ENCODE peak calls at places on chromosomes 6 and 20, in five cellular contexts. Y is IMR-90; C is NT2/D1; E is pancreas; W is CD4-positive, alpha-beta memory T cell. N is an unnamed sample.

GRCh38 chr6:1763411-1763810 is 153.7 kb downstream of the FOXC1 start:
- DNase-seq in Y (no peak), C (no peak), E (no peak), W (no peak), N (no peak)

GRCh38 chr20:37995856-37996625 is 37.2 kb downstream of the TTI1 start:
- DNase-seq in W (no peak), C (no peak), E (no peak), Y (no peak), N (no peak)

GRCh38 chr6:14622878-14623542 is 505.4 kb downstream of the CD83 start:
- DNase-seq in C (no peak), W (no peak), Y (peak; percentile 15), E (no peak), N (no peak)

GRCh38 chr20:6959900-6960312 is 192.4 kb downstream of the BMP2 start:
- DNase-seq in C (no peak), W (no peak), Y (no peak), E (no peak), N (no peak)

GRCh38 chr20:47663354-47664067 is 121.8 kb downstream of the SULF2 start:
- DNase-seq in Y (peak; percentile 70), E (peak; percentile 53), C (peak; percentile 82), W (peak; percentile 62), N (peak; percentile 47)

GRCh38 chr6:37473364-37474095 is 26.2 kb downstream of the CCDC167 start:
- DNase-seq in C (no peak), Y (peak; percentile 33), E (no peak), W (no peak), N (no peak)

GRCh38 chr20:50580016-50580747 is 70.0 kb downstream of the PTPN1 start:
- DNase-seq in W (no peak), Y (peak; percentile 41), E (peak; percentile 34), C (peak; percentile 30), N (peak; percentile 35)

GRCh38 chr6:32192608-32193039 is at the start of gene GPSM3:
- DNase-seq in E (peak; percentile 54), C (no peak), W (peak; percentile 61), Y (peak; percentile 36), N (peak; percentile 44)

GRCh38 chr6:163760860-163761259 is 346.3 kb downstream of the QKI start:
- DNase-seq in E (no peak), W (no peak), Y (no peak), C (no peak), N (no peak)

GRCh38 chr6:159416891-159417540 is 247.8 kb downstream of the FNDC1 start:
- DNase-seq in Y (no peak), W (no peak), C (no peak), E (no peak), N (no peak)

GRCh38 chr20:17822039-17822438 is 122.3 kb downstream of the BANF2 start:
- DNase-seq in E (peak; percentile 83), C (no peak), Y (peak; percentile 72), W (no peak), N (no peak)

GRCh38 chr20:34948030-34948429 is 7.6 kb downstream of the GSS start:
- DNase-seq in W (no peak), E (no peak), Y (peak; percentile 92), C (no peak), N (no peak)

GRCh38 chr6:99589290-99589672 is 17.4 kb upstream of the PRDM13 start:
- DNase-seq in C (no peak), W (no peak), E (no peak), Y (no peak), N (no peak)

GRCh38 chr20:61666471-61666832 is 399.2 kb downstream of the TAF4 start:
- DNase-seq in Y (no peak), W (no peak), E (no peak), C (no peak), N (no peak)

GRCh38 chr6:35691027-35691824 is 2.5 kb upstream of the FKBP5 start:
- DNase-seq in Y (peak; percentile 44), C (no peak), W (no peak), E (peak; percentile 72), N (no peak)

GRCh38 chr6:151058021-151058733 is 181.6 kb upstream of the AKAP12 start:
- DNase-seq in Y (no peak), C (no peak), E (no peak), W (no peak), N (no peak)

GRCh38 chr20:17772005-17772343 is 72.2 kb downstream of the BANF2 start:
- DNase-seq in C (no peak), E (no peak), Y (no peak), W (no peak), N (no peak)

GRCh38 chr6:71312089-71312488 is 23.5 kb downstream of the OGFRL1 start:
- DNase-seq in C (no peak), E (no peak), Y (no peak), W (no peak), N (no peak)

GRCh38 chr20:23126281-23127061 is 40.3 kb upstream of the CD93 start:
- DNase-seq in Y (no peak), C (no peak), E (no peak), W (no peak), N (no peak)

GRCh38 chr6:168596316-168596715 is 155.3 kb downstream of the SMOC2 start:
- DNase-seq in C (no peak), Y (no peak), W (no peak), E (no peak), N (no peak)

GRCh38 chr20:41139227-41140093 is 2.1 kb downstream of the PLCG1 start:
- DNase-seq in Y (no peak), E (no peak), W (no peak), C (no peak), N (no peak)

GRCh38 chr20:42191140-42191860 is 573.1 kb upstream of the CHD6 start:
- DNase-seq in Y (no peak), W (no peak), E (no peak), C (no peak), N (no peak)

GRCh38 chr6:167294241-167294640 is 3.1 kb downstream of the UNC93A start:
- DNase-seq in Y (no peak), W (no peak), E (no peak), C (no peak), N (no peak)

GRCh38 chr6:130863415-130864230 is 36.4 kb downstream of the SMLR1 start:
- DNase-seq in Y (no peak), E (no peak), W (no peak), C (no peak), N (no peak)

DNA sequence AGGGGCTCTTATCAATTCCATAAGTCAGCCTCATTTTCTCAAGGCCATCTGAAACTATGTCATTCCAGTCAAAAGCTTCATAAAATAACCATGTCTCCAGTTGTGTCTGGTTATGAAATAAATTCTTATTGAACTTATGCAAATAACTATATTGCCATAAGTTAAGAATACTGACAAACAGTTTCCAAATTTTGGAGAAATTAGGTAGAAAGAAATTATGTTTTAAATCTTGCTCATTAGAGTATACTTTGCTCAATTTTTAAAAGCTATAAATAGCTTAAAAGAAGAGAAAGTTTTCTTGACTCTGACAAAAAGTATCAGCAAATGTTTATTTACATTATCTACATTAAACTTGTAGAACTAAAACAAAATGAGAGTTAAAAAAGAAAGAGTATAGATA is 63.0 kb upstream of the MRAP2 start:
- DNase-seq in C (no peak), E (no peak), W (no peak), Y (no peak), N (no peak)
- H3K9me3 ChIP-seq in C (peaks cover 19% of the 10 kb centered on the region), E (no peaks in the 10 kb centered on the region), W (peaks cover 3% of the 10 kb centered on the region), Y (no peaks in the 10 kb centered on the region), N (no peaks in the 10 kb centered on the region)

DNA sequence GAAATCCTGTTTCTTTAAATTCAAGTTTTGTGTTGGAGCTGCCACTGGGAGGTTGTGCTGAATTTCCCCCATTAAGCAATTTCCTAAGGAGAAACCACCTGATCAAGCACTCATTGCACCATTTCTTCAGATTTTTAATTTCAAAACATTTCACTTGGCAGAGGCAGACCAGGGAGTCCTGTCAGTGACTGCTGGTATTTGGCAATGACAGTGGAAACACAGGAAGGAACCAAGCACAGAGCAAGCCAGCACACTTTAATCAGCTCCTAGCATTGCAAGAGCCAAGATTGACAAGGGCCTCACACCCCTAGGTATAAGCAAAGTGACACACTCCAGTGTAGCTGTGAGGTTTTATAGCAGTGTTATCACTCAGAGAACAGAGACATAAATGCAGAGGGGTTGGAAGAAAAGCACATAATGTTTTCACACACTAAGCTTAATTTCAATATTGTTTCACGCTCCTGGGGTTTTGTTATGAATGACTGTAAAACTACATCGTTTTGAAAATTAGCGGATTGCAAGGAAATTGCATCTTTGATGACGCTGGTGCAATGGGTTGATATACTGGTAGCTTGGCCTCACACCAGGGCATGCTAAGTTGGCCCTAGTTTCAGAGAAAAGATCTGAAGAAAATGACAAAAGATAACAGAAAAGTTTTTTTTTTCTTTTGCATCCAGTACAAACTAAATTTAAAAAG is 768.4 kb downstream of the TFAP2A start:
- DNase-seq in C (no peak), W (no peak), Y (peak; percentile 38), E (no peak), N (no peak)
- H3K9me3 ChIP-seq in C (no peaks in the 10 kb centered on the region), W (no peaks in the 10 kb centered on the region), Y (no peaks in the 10 kb centered on the region), E (no peaks in the 10 kb centered on the region), N (no peaks in the 10 kb centered on the region)

DNA sequence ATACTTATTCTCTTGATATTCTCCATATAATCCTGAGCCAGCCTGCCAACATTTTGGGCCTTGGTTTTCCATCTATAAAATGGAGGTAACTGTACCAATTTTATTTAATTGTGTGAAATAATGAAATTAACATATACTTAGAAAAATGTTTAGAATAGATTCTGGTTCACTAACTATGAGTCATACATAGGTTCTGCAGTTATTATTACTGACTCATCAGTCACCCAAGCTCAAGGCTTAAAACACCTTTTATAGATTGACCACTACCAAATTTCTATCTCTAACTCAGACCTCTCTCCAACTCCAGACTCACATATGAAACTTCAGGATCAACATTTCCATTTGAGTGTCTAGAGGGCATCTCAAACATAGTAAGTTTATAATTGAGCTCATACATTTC is 1277.2 kb upstream of the GJE1 start:
- DNase-seq in Y (peak; percentile 29), C (no peak), E (no peak), W (no peak), N (no peak)
- H3K9me3 ChIP-seq in Y (no peaks in the 10 kb centered on the region), C (no peaks in the 10 kb centered on the region), E (no peaks in the 10 kb centered on the region), W (no peaks in the 10 kb centered on the region), N (no peaks in the 10 kb centered on the region)

GRCh38 chr20:20941468-20941889 is 164.7 kb downstream of the LINC00237 start:
- DNase-seq in Y (no peak), W (no peak), E (no peak), C (no peak), N (no peak)

GRCh38 chr20:20938131-20938530 is 168.0 kb downstream of the LINC00237 start:
- DNase-seq in C (no peak), Y (no peak), E (no peak), W (no peak), N (no peak)

GRCh38 chr20:20933559-20933958 is 172.6 kb downstream of the LINC00237 start:
- DNase-seq in Y (no peak), W (no peak), C (no peak), E (no peak), N (no peak)

GRCh38 chr20:20938599-20938998 is 167.6 kb downstream of the LINC00237 start:
- DNase-seq in W (no peak), Y (no peak), C (no peak), E (no peak), N (no peak)

GRCh38 chr20:20939006-20939405 is 167.2 kb downstream of the LINC00237 start:
- DNase-seq in W (no peak), C (no peak), E (no peak), Y (no peak), N (no peak)
- H3K9me3 ChIP-seq in W (no peaks in the 10 kb centered on the region), C (no peaks in the 10 kb centered on the region), E (no peaks in the 10 kb centered on the region), Y (peaks cover 16% of the 10 kb centered on the region), N (no peaks in the 10 kb centered on the region)

GRCh38 chr20:55782861-55783260 is 222.5 kb downstream of the CBLN4 start:
- DNase-seq in Y (no peak), E (no peak), C (no peak), W (no peak), N (no peak)
- H3K9me3 ChIP-seq in Y (peaks cover 17% of the 10 kb centered on the region), E (no peaks in the 10 kb centered on the region), C (no peaks in the 10 kb centered on the region), W (no peaks in the 10 kb centered on the region), N (no peaks in the 10 kb centered on the region)

GRCh38 chr6:148648754-148649453 is 97.9 kb upstream of the UST start:
- DNase-seq in Y (no peak), W (no peak), C (no peak), E (no peak), N (no peak)
- H3K9me3 ChIP-seq in Y (peaks cover 14% of the 10 kb centered on the region), W (no peaks in the 10 kb centered on the region), C (peaks cover 53% of the 10 kb centered on the region), E (no peaks in the 10 kb centered on the region), N (no peaks in the 10 kb centered on the region)